ENCODE peak calls at places on chromosomes 12 and 14, in five cellular contexts. One of them, this sample, is unnamed.

GRCh38 chr12:114547636-114548035 is 136.3 kb downstream of the TBX3 start:
- DNase-seq in neuronal stem cell: no peak
- DNase-seq in H1: no peak
- DNase-seq in trophoblast cell: no peak
- DNase-seq in mesenchymal stem cell: no peak
- DNase-seq in this sample: no peak

GRCh38 chr12:27808831-27809230 is 28.8 kb upstream of the MANSC4 start:
- DNase-seq in H1: no peak
- DNase-seq in neuronal stem cell: no peak
- DNase-seq in trophoblast cell: no peak
- DNase-seq in mesenchymal stem cell: peak; percentile 67
- DNase-seq in this sample: no peak

GRCh38 chr14:25017562-25017961 is 32.4 kb downstream of the STXBP6 start:
- DNase-seq in H1: no peak
- DNase-seq in mesenchymal stem cell: no peak
- DNase-seq in trophoblast cell: no peak
- DNase-seq in neuronal stem cell: no peak
- DNase-seq in this sample: no peak

GRCh38 chr12:66011731-66012130 is 118.8 kb downstream of the LLPH start:
- DNase-seq in mesenchymal stem cell: no peak
- DNase-seq in H1: no peak
- DNase-seq in trophoblast cell: no peak
- DNase-seq in neuronal stem cell: no peak
- DNase-seq in this sample: no peak

GRCh38 chr12:75944097-75944904 is 87.3 kb downstream of the PHLDA1 start:
- DNase-seq in neuronal stem cell: no peak
- DNase-seq in H1: no peak
- DNase-seq in mesenchymal stem cell: peak; percentile 95
- DNase-seq in trophoblast cell: peak; percentile 33
- DNase-seq in this sample: peak; percentile 62

GRCh38 chr12:32901553-32901952 is 5.0 kb upstream of the PKP2 start:
- DNase-seq in mesenchymal stem cell: no peak
- DNase-seq in trophoblast cell: peak; percentile 35
- DNase-seq in H1: no peak
- DNase-seq in neuronal stem cell: no peak
- DNase-seq in this sample: no peak

GRCh38 chr14:100589071-100589759 is 2.0 kb upstream of the BEGAIN start:
- DNase-seq in mesenchymal stem cell: no peak
- DNase-seq in H1: no peak
- DNase-seq in neuronal stem cell: no peak
- DNase-seq in trophoblast cell: no peak
- DNase-seq in this sample: no peak

GRCh38 chr12:49260165-49260564 is 4.7 kb upstream of the TUBA1C start:
- DNase-seq in neuronal stem cell: no peak
- DNase-seq in mesenchymal stem cell: no peak
- DNase-seq in H1: no peak
- DNase-seq in trophoblast cell: peak; percentile 71
- DNase-seq in this sample: no peak

GRCh38 chr14:44453433-44454171 is 53.5 kb downstream of the FSCB start:
- DNase-seq in mesenchymal stem cell: no peak
- DNase-seq in H1: no peak
- DNase-seq in neuronal stem cell: no peak
- DNase-seq in trophoblast cell: no peak
- DNase-seq in this sample: no peak

GRCh38 chr12:125509195-125509594 is 444.0 kb downstream of the AACS start:
- DNase-seq in trophoblast cell: no peak
- DNase-seq in mesenchymal stem cell: no peak
- DNase-seq in neuronal stem cell: no peak
- DNase-seq in H1: no peak
- DNase-seq in this sample: no peak

GRCh38 chr12:47165934-47166333 is 86.2 kb upstream of the AMIGO2 start:
- DNase-seq in mesenchymal stem cell: no peak
- DNase-seq in H1: no peak
- DNase-seq in trophoblast cell: no peak
- DNase-seq in neuronal stem cell: no peak
- DNase-seq in this sample: no peak

GRCh38 chr14:89425931-89426330 is 8.9 kb upstream of the FOXN3 start:
- DNase-seq in mesenchymal stem cell: peak; percentile 93
- DNase-seq in neuronal stem cell: no peak
- DNase-seq in trophoblast cell: peak; percentile 90
- DNase-seq in H1: no peak
- DNase-seq in this sample: no peak

GRCh38 chr12:31326689-31327659 is 1.0 kb upstream of the SINHCAF start:
- DNase-seq in H1: no peak
- DNase-seq in trophoblast cell: no peak
- DNase-seq in neuronal stem cell: peak; percentile 20
- DNase-seq in mesenchymal stem cell: peak; percentile 27
- DNase-seq in this sample: no peak

GRCh38 chr14:57209561-57209960 is 59.1 kb downstream of the EXOC5 start:
- DNase-seq in H1: no peak
- DNase-seq in mesenchymal stem cell: peak; percentile 54
- DNase-seq in trophoblast cell: no peak
- DNase-seq in neuronal stem cell: no peak
- DNase-seq in this sample: no peak

GRCh38 chr12:90244232-90244631 is 535.6 kb upstream of the ATP2B1 start:
- DNase-seq in trophoblast cell: no peak
- DNase-seq in H1: no peak
- DNase-seq in neuronal stem cell: no peak
- DNase-seq in mesenchymal stem cell: no peak
- DNase-seq in this sample: no peak
- H2AK5ac ChIP-seq in trophoblast cell: no peak overlapping the region
- H2AK5ac ChIP-seq in H1: no peak overlapping the region
- H2AK5ac ChIP-seq in neuronal stem cell: no peak overlapping the region
- H2AK5ac ChIP-seq in mesenchymal stem cell: no peak overlapping the region
- H2AK5ac ChIP-seq in this sample: no peak overlapping the region

GRCh38 chr14:63938198-63939005 is 85.6 kb downstream of the SYNE2 start:
- DNase-seq in H1: no peak
- DNase-seq in mesenchymal stem cell: peak; percentile 42
- DNase-seq in trophoblast cell: peak; percentile 31
- DNase-seq in neuronal stem cell: no peak
- DNase-seq in this sample: no peak
- H2BK12ac ChIP-seq in H1: no peak overlapping the region
- H2BK12ac ChIP-seq in mesenchymal stem cell: no peak overlapping the region
- H2BK12ac ChIP-seq in trophoblast cell: no peak overlapping the region
- H2BK12ac ChIP-seq in neuronal stem cell: no peak overlapping the region
- H2BK12ac ChIP-seq in this sample: no peak overlapping the region

GRCh38 chr12:52834727-52835001 is 553 bp upstream of the KRT79 start:
- DNase-seq in H1: no peak
- DNase-seq in mesenchymal stem cell: no peak
- DNase-seq in trophoblast cell: no peak
- DNase-seq in neuronal stem cell: no peak
- DNase-seq in this sample: no peak
- H2AK5ac ChIP-seq in H1: no peak overlapping the region
- H2AK5ac ChIP-seq in mesenchymal stem cell: no peak overlapping the region
- H2AK5ac ChIP-seq in trophoblast cell: no peak overlapping the region
- H2AK5ac ChIP-seq in neuronal stem cell: no peak overlapping the region
- H2AK5ac ChIP-seq in this sample: no peak overlapping the region

GRCh38 chr14:64707661-64708060 is 3.4 kb downstream of the PLEKHG3 start:
- DNase-seq in trophoblast cell: peak; percentile 88
- DNase-seq in mesenchymal stem cell: peak; percentile 92
- DNase-seq in H1: no peak
- DNase-seq in neuronal stem cell: no peak
- DNase-seq in this sample: no peak
- H2BK12ac ChIP-seq in trophoblast cell: peak overlapping the region; percentile 21
- H2BK12ac ChIP-seq in mesenchymal stem cell: peak overlapping the region; percentile 23
- H2BK12ac ChIP-seq in H1: no peak overlapping the region
- H2BK12ac ChIP-seq in neuronal stem cell: no peak overlapping the region
- H2BK12ac ChIP-seq in this sample: no peak overlapping the region

DNA sequence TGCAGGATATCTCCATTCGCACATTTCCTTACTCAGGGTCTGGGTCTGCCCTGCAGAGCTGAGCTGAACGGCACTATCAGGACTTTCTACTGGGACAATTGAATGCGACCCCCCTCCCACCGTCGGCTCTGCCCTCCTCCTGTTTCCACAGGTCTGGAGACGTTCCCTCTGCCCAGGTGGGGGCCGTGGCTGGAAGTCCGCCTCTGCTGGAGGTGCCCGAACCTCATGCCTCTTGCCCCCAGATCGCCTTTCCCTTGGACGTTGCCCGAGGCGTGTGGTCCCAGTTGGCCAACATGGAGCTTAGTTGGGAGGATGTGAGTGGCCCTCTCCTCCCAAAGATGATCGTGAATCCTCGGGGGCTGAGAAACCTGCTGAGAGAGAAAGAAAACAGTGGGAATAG is 21.2 kb upstream of the KLC1 start:
- DNase-seq in trophoblast cell: no peak
- DNase-seq in mesenchymal stem cell: no peak
- DNase-seq in neuronal stem cell: no peak
- DNase-seq in H1: no peak
- DNase-seq in this sample: no peak
- H2AK5ac ChIP-seq in trophoblast cell: no peak overlapping the region
- H2AK5ac ChIP-seq in mesenchymal stem cell: no peak overlapping the region
- H2AK5ac ChIP-seq in neuronal stem cell: no peak overlapping the region
- H2AK5ac ChIP-seq in H1: no peak overlapping the region
- H2AK5ac ChIP-seq in this sample: no peak overlapping the region

GRCh38 chr12:14960548-14961465 is 594 bp downstream of the ARHGDIB start:
- DNase-seq in trophoblast cell: peak; percentile 73
- DNase-seq in H1: no peak
- DNase-seq in neuronal stem cell: no peak
- DNase-seq in mesenchymal stem cell: no peak
- DNase-seq in this sample: no peak

GRCh38 chr12:14959916-14960315 is 1.5 kb downstream of the ARHGDIB start:
- DNase-seq in H1: no peak
- DNase-seq in mesenchymal stem cell: no peak
- DNase-seq in trophoblast cell: no peak
- DNase-seq in neuronal stem cell: no peak
- DNase-seq in this sample: no peak

GRCh38 chr12:14959126-14959440 is 2.3 kb downstream of the ARHGDIB start:
- DNase-seq in H1: no peak
- DNase-seq in neuronal stem cell: no peak
- DNase-seq in trophoblast cell: no peak
- DNase-seq in mesenchymal stem cell: no peak
- DNase-seq in this sample: no peak

GRCh38 chr12:14958361-14959125 is 2.9 kb downstream of the ARHGDIB start:
- DNase-seq in neuronal stem cell: no peak
- DNase-seq in mesenchymal stem cell: no peak
- DNase-seq in trophoblast cell: no peak
- DNase-seq in H1: no peak
- DNase-seq in this sample: no peak

GRCh38 chr12:14959463-14959862 is 1.9 kb downstream of the ARHGDIB start:
- DNase-seq in H1: no peak
- DNase-seq in neuronal stem cell: no peak
- DNase-seq in mesenchymal stem cell: no peak
- DNase-seq in trophoblast cell: no peak
- DNase-seq in this sample: no peak
- H2BK12ac ChIP-seq in H1: no peak overlapping the region
- H2BK12ac ChIP-seq in neuronal stem cell: no peak overlapping the region
- H2BK12ac ChIP-seq in mesenchymal stem cell: no peak overlapping the region
- H2BK12ac ChIP-seq in trophoblast cell: no peak overlapping the region
- H2BK12ac ChIP-seq in this sample: no peak overlapping the region

This sample was measured in H9.